ENCODE peak calls at places on chromosomes 11 and 22, in seven cellular contexts. One of them, this sample, is unnamed.

GRCh38 chr22:50701428-50702154 is 29.0 kb downstream of the SHANK3 start:
- DNase-seq in WTC11: peak
- DNase-seq in activated B cell treated with CpG ODN at 0.5 μM for 24 hours: no peak
- DNase-seq in heart right ventricle: no peak
- DNase-seq in SHP77 treated with DMSO at 0.1 percent for 48 hours: no peak
- DNase-seq in KG1: no peak
- DNase-seq in hypothalamus: no peak
- DNase-seq in this sample: no peak

GRCh38 chr11:133134561-133135173 is 397.6 kb downstream of the OPCML start:
- DNase-seq in hypothalamus: peak
- DNase-seq in KG1: peak
- DNase-seq in heart right ventricle: peak
- DNase-seq in WTC11: peak
- DNase-seq in SHP77 treated with DMSO at 0.1 percent for 48 hours: no peak
- DNase-seq in activated B cell treated with CpG ODN at 0.5 μM for 24 hours: no peak
- DNase-seq in this sample: peak

GRCh38 chr22:45997077-45997774 is 20.3 kb upstream of the WNT7B start:
- DNase-seq in WTC11: no peak
- DNase-seq in hypothalamus: peak
- DNase-seq in heart right ventricle: peak
- DNase-seq in activated B cell treated with CpG ODN at 0.5 μM for 24 hours: no peak
- DNase-seq in KG1: no peak
- DNase-seq in SHP77 treated with DMSO at 0.1 percent for 48 hours: peak
- DNase-seq in this sample: peak

GRCh38 chr22:48902001-48902869 is 925.4 kb downstream of the BRD1 start:
- DNase-seq in KG1: no peak
- DNase-seq in heart right ventricle: no peak
- DNase-seq in activated B cell treated with CpG ODN at 0.5 μM for 24 hours: no peak
- DNase-seq in hypothalamus: no peak
- DNase-seq in WTC11: no peak
- DNase-seq in SHP77 treated with DMSO at 0.1 percent for 48 hours: no peak
- DNase-seq in this sample: no peak

GRCh38 chr22:19056951-19057401 is 65.2 kb downstream of the DGCR2 start:
- DNase-seq in KG1: no peak
- DNase-seq in SHP77 treated with DMSO at 0.1 percent for 48 hours: no peak
- DNase-seq in hypothalamus: no peak
- DNase-seq in heart right ventricle: no peak
- DNase-seq in WTC11: peak
- DNase-seq in activated B cell treated with CpG ODN at 0.5 μM for 24 hours: no peak
- DNase-seq in this sample: no peak

GRCh38 chr11:70819022-70819421 is 420.7 kb downstream of the CTTN start:
- DNase-seq in hypothalamus: no peak
- DNase-seq in activated B cell treated with CpG ODN at 0.5 μM for 24 hours: no peak
- DNase-seq in heart right ventricle: no peak
- DNase-seq in SHP77 treated with DMSO at 0.1 percent for 48 hours: no peak
- DNase-seq in WTC11: no peak
- DNase-seq in KG1: no peak
- DNase-seq in this sample: no peak

GRCh38 chr22:24107668-24108067 is 73.6 kb upstream of the SUSD2 start:
- DNase-seq in KG1: no peak
- DNase-seq in hypothalamus: no peak
- DNase-seq in activated B cell treated with CpG ODN at 0.5 μM for 24 hours: no peak
- DNase-seq in SHP77 treated with DMSO at 0.1 percent for 48 hours: no peak
- DNase-seq in WTC11: no peak
- DNase-seq in heart right ventricle: peak
- DNase-seq in this sample: peak

GRCh38 chr22:24133187-24133965 is 47.9 kb upstream of the SUSD2 start:
- DNase-seq in SHP77 treated with DMSO at 0.1 percent for 48 hours: no peak
- DNase-seq in activated B cell treated with CpG ODN at 0.5 μM for 24 hours: no peak
- DNase-seq in heart right ventricle: no peak
- DNase-seq in hypothalamus: no peak
- DNase-seq in WTC11: peak
- DNase-seq in KG1: no peak
- DNase-seq in this sample: no peak

GRCh38 chr22:43514476-43515157 is 102.8 kb downstream of the MPPED1 start:
- DNase-seq in WTC11: no peak
- DNase-seq in KG1: no peak
- DNase-seq in SHP77 treated with DMSO at 0.1 percent for 48 hours: no peak
- DNase-seq in activated B cell treated with CpG ODN at 0.5 μM for 24 hours: no peak
- DNase-seq in heart right ventricle: no peak
- DNase-seq in hypothalamus: no peak
- DNase-seq in this sample: no peak

GRCh38 chr22:22755778-22756100 is 111.3 kb downstream of the GGTLC2 start:
- DNase-seq in KG1: no peak
- DNase-seq in WTC11: no peak
- DNase-seq in SHP77 treated with DMSO at 0.1 percent for 48 hours: no peak
- DNase-seq in heart right ventricle: no peak
- DNase-seq in hypothalamus: no peak
- DNase-seq in activated B cell treated with CpG ODN at 0.5 μM for 24 hours: no peak
- DNase-seq in this sample: no peak

GRCh38 chr11:77619576-77620198 is 17.9 kb downstream of the CLNS1A start:
- DNase-seq in KG1: peak
- DNase-seq in hypothalamus: no peak
- DNase-seq in WTC11: no peak
- DNase-seq in SHP77 treated with DMSO at 0.1 percent for 48 hours: peak
- DNase-seq in activated B cell treated with CpG ODN at 0.5 μM for 24 hours: no peak
- DNase-seq in heart right ventricle: no peak
- DNase-seq in this sample: no peak

GRCh38 chr11:35852056-35852455 is 91.8 kb upstream of the LDLRAD3 start:
- DNase-seq in KG1: no peak
- DNase-seq in SHP77 treated with DMSO at 0.1 percent for 48 hours: no peak
- DNase-seq in WTC11: no peak
- DNase-seq in heart right ventricle: peak
- DNase-seq in activated B cell treated with CpG ODN at 0.5 μM for 24 hours: no peak
- DNase-seq in hypothalamus: no peak
- DNase-seq in this sample: no peak

GRCh38 chr11:61707574-61707973 is 27.4 kb downstream of the DAGLA start:
- DNase-seq in hypothalamus: no peak
- DNase-seq in WTC11: no peak
- DNase-seq in activated B cell treated with CpG ODN at 0.5 μM for 24 hours: no peak
- DNase-seq in SHP77 treated with DMSO at 0.1 percent for 48 hours: no peak
- DNase-seq in KG1: no peak
- DNase-seq in heart right ventricle: no peak
- DNase-seq in this sample: no peak

GRCh38 chr22:40705918-40706682 is 26.8 kb downstream of the MCHR1 start:
- DNase-seq in hypothalamus: no peak
- DNase-seq in heart right ventricle: no peak
- DNase-seq in KG1: no peak
- DNase-seq in WTC11: no peak
- DNase-seq in activated B cell treated with CpG ODN at 0.5 μM for 24 hours: no peak
- DNase-seq in SHP77 treated with DMSO at 0.1 percent for 48 hours: no peak
- DNase-seq in this sample: no peak

GRCh38 chr11:96091476-96091875 is 167.6 kb upstream of the MTMR2 start:
- DNase-seq in activated B cell treated with CpG ODN at 0.5 μM for 24 hours: no peak
- DNase-seq in heart right ventricle: no peak
- DNase-seq in WTC11: no peak
- DNase-seq in KG1: no peak
- DNase-seq in hypothalamus: no peak
- DNase-seq in SHP77 treated with DMSO at 0.1 percent for 48 hours: no peak
- DNase-seq in this sample: no peak